ENCODE peak calls at places on chromosomes 16 and 17, in seven cellular contexts. A is anterior cingulate cortex; E is SHP77; V is NCI-H1417 treated with DMSO at 0.1 percent for 48 hours; H is stimulated activated CD4-positive, alpha-beta T cell treated with anti-CD3 and anti-CD28 coated beads, Interleukin-1b, Interleukin-23, amount 100 ng/mL, for 1 hour; T is left lung; B is fibroblast of the conjunctiva. C is an unnamed sample.

GRCh38 chr16:49795513-49795912 is 60.4 kb downstream of the ZNF423 start:
- DNase-seq in H (no peak), V (no peak), E (no peak), T (no peak), B (no peak), A (no peak), C (no peak)

GRCh38 chr17:6495450-6496115 is 51.3 kb downstream of the PIMREG start:
- DNase-seq in T (no peak), E (no peak), B (no peak), H (no peak), A (no peak), V (no peak), C (no peak)

GRCh38 chr17:34361478-34362061 is 1.5 kb downstream of the CCL1 start:
- DNase-seq in T (peak; percentile 90), E (peak; percentile 86), V (peak; percentile 60), A (peak; percentile 81), H (no peak), B (peak; percentile 87), C (peak; percentile 79)

GRCh38 chr17:38596651-38597050 is 9.1 kb downstream of the SRCIN1 start:
- DNase-seq in B (no peak), E (no peak), H (no peak), A (no peak), T (no peak), V (no peak), C (no peak)

GRCh38 chr16:1093284-1094123 is 2.5 kb downstream of the C1QTNF8 start:
- DNase-seq in E (peak; percentile 44), T (no peak), B (no peak), V (no peak), A (no peak), H (no peak), C (no peak)

GRCh38 chr16:1447965-1448364 is 3.6 kb upstream of the CCDC154 start:
- DNase-seq in E (no peak), V (no peak), H (no peak), T (no peak), B (no peak), A (no peak), C (no peak)

GRCh38 chr17:3795758-3796102 is 5.3 kb downstream of the ITGAE start:
- DNase-seq in E (no peak), A (no peak), T (no peak), H (no peak), V (no peak), B (no peak), C (no peak)

GRCh38 chr16:26995522-26995921 is 71.2 kb upstream of the C16orf82 start:
- DNase-seq in H (no peak), A (no peak), T (no peak), B (no peak), E (no peak), V (no peak), C (no peak)

GRCh38 chr17:77424585-77425344 is 284.0 kb downstream of the SEC14L1 start:
- DNase-seq in E (no peak), A (peak; percentile 66), H (no peak), T (peak; percentile 88), V (no peak), B (peak; percentile 98), C (peak; percentile 89)

GRCh38 chr17:35244345-35245195 is 1.7 kb downstream of the SLFN5 start:
- DNase-seq in T (peak; percentile 81), A (no peak), H (peak; percentile 36), V (no peak), E (no peak), B (peak; percentile 93), C (peak; percentile 97)

GRCh38 chr16:6483634-6484033 is 849.0 kb upstream of the RBFOX1 start:
- DNase-seq in E (no peak), V (no peak), B (no peak), A (peak; percentile 37), H (no peak), T (no peak), C (no peak)

GRCh38 chr17:1038459-1039118 is 41.7 kb downstream of the TIMM22 start:
- DNase-seq in V (no peak), A (no peak), H (no peak), E (no peak), B (no peak), T (no peak), C (no peak)

GRCh38 chr17:63984651-63985386 is 12.1 kb upstream of the SCN4A start:
- DNase-seq in H (peak; percentile 31), V (no peak), B (peak; percentile 88), E (no peak), T (peak; percentile 80), A (no peak), C (peak; percentile 81)

GRCh38 chr17:72538443-72538842 is 417.6 kb downstream of the SOX9 start:
- DNase-seq in A (no peak), E (no peak), H (no peak), B (no peak), V (no peak), T (no peak), C (no peak)

GRCh38 chr17:35801583-35802224 is 6.3 kb upstream of the MMP28 start:
- DNase-seq in H (no peak), V (no peak), A (peak; percentile 66), E (no peak), T (no peak), B (no peak), C (peak; percentile 64)

GRCh38 chr16:78925071-78925714 is 675.3 kb downstream of the MAF start:
- DNase-seq in A (peak; percentile 1), T (no peak), B (no peak), V (no peak), E (peak; percentile 28), H (no peak), C (no peak)

GRCh38 chr17:74212913-74213791 is at the start of gene TTYH2:
- DNase-seq in H (peak; percentile 41), V (no peak), A (peak; percentile 87), B (peak; percentile 78), T (peak; percentile 93), E (peak; percentile 76), C (peak; percentile 85)

GRCh38 chr17:77875051-77875780 is 83.3 kb upstream of the TNRC6C start:
- DNase-seq in A (no peak), B (no peak), H (no peak), E (no peak), T (no peak), V (no peak), C (peak; percentile 83)

GRCh38 chr17:65742433-65743312 is 181.2 kb upstream of the AXIN2 start:
- DNase-seq in V (no peak), T (no peak), A (no peak), E (no peak), B (peak; percentile 26), H (no peak), C (peak; percentile 78)

GRCh38 chr17:20073056-20073979 is 64.2 kb downstream of the SPECC1 start:
- DNase-seq in B (no peak), A (peak; percentile 52), V (no peak), T (peak; percentile 65), H (no peak), E (no peak), C (peak; percentile 64)

GRCh38 chr17:77147357-77147801 is 6.6 kb downstream of the SEC14L1 start:
- DNase-seq in E (no peak), V (no peak), A (no peak), T (no peak), H (no peak), B (no peak), C (no peak)

GRCh38 chr17:48754500-48755261 is 26.1 kb upstream of the HOXB13 start:
- DNase-seq in B (no peak), T (no peak), V (no peak), E (no peak), H (no peak), A (no peak), C (no peak)

GRCh38 chr16:68022728-68023537 is at the start of the genes DDX28 and DUS2:
- DNase-seq in V (peak; percentile 36), B (peak; percentile 63), A (peak; percentile 92), T (peak; percentile 93), H (peak; percentile 82), E (peak; percentile 76), C (peak; percentile 86)

GRCh38 chr16:8866118-8866883 is 2.5 kb downstream of the CARHSP1 start:
- DNase-seq in T (no peak), V (no peak), E (no peak), A (peak; percentile 62), H (no peak), B (no peak), C (no peak)

GRCh38 chr16:82037666-82038065 is 2.6 kb downstream of the HSD17B2 start:
- DNase-seq in B (no peak), E (no peak), H (no peak), T (no peak), A (no peak), V (no peak), C (peak; percentile 49)

GRCh38 chr17:6591599-6592158 is 35.3 kb upstream of the PITPNM3 start:
- DNase-seq in A (no peak), V (no peak), E (no peak), T (no peak), H (no peak), B (peak; percentile 80), C (peak; percentile 95)

GRCh38 chr17:47896672-47897490 is 845 bp downstream of the SP2 start:
- DNase-seq in V (no peak), H (no peak), A (no peak), T (no peak), B (no peak), E (no peak), C (peak; percentile 18)

GRCh38 chr16:88088161-88088581 is 136.9 kb downstream of the BANP start:
- DNase-seq in H (no peak), B (no peak), A (no peak), E (no peak), T (no peak), V (no peak), C (no peak)

GRCh38 chr17:55273579-55274370 is 9.0 kb downstream of the HLF start:
- DNase-seq in B (no peak), E (no peak), T (peak; percentile 66), A (peak; percentile 78), H (no peak), V (no peak), C (peak; percentile 91)

GRCh38 chr16:88768041-88768876 is 16.8 kb downstream of the PIEZO1 start:
- DNase-seq in E (no peak), H (no peak), V (no peak), A (peak; percentile 61), B (peak; percentile 48), T (peak; percentile 84), C (no peak)

GRCh38 chr17:61574542-61575351 is 16.3 kb downstream of the NACA2 start:
- DNase-seq in H (no peak), E (no peak), T (no peak), A (peak; percentile 10), V (peak; percentile 4), B (peak; percentile 32), C (peak; percentile 68)

GRCh38 chr16:89320717-89321501 is 103.4 kb downstream of the ZNF778 start:
- DNase-seq in T (no peak), H (no peak), E (peak; percentile 91), A (peak; percentile 53), B (no peak), V (no peak), C (peak; percentile 70)

GRCh38 chr17:48335858-48336500 is 94.0 kb downstream of the SKAP1 start:
- DNase-seq in V (peak; percentile 44), T (no peak), A (no peak), B (peak; percentile 14), E (peak; percentile 65), H (no peak), C (peak; percentile 69)

GRCh38 chr17:40056379-40057005 is 2.3 kb upstream of the MED24 start:
- DNase-seq in V (no peak), B (no peak), A (no peak), H (no peak), E (no peak), T (no peak), C (no peak)

GRCh38 chr17:21036361-21036881 is 6.4 kb downstream of the USP22 start:
- DNase-seq in A (no peak), T (no peak), B (no peak), H (no peak), V (no peak), E (no peak), C (no peak)

GRCh38 chr17:75047398-75048098 is 523 bp downstream of the KCTD2 start:
- DNase-seq in V (no peak), B (no peak), E (no peak), H (no peak), A (no peak), T (peak; percentile 47), C (peak; percentile 8)

C was measured in M059J.